ENCODE peak calls at places on chromosomes 5 and 9, in six cellular contexts. D is HFF-Myc; F is activated CD8-positive, alpha-beta T cell treated with anti-CD3 and anti-CD28 coated beads for 36 hours; R is choroid plexus epithelial cell; S is dorsolateral prefrontal cortex; M is endothelial cell. C is an unnamed sample.

GRCh38 chr5:155150012-155150411 is 136.5 kb downstream of the KIF4B start:
- DNase-seq in D (no peak), F (no peak), R (no peak), S (no peak), M (no peak), C (no peak)

GRCh38 chr9:112970939-112971338 is 41.1 kb downstream of the ZNF883 start:
- DNase-seq in D (no peak), F (no peak), R (peak), S (no peak), M (no peak), C (no peak)

GRCh38 chr9:120918931-120919638 is 7.5 kb downstream of the TRAF1 start:
- DNase-seq in D (no peak), F (no peak), R (peak), S (no peak), M (no peak), C (no peak)

GRCh38 chr9:138060881-138061280 is 183.3 kb downstream of the CACNA1B start:
- DNase-seq in D (no peak), F (no peak), R (no peak), S (no peak), M (no peak), C (no peak)

GRCh38 chr5:178277866-178278265 is 45.3 kb upstream of the PHYKPL start:
- DNase-seq in D (no peak), F (no peak), R (no peak), S (no peak), M (no peak), C (no peak)

GRCh38 chr5:147763791-147764525 is 18.6 kb downstream of the JAKMIP2 start:
- DNase-seq in D (no peak), F (no peak), R (peak), S (no peak), M (no peak), C (no peak)

GRCh38 chr9:28093141-28093540 is 519.9 kb upstream of the C9orf72 start:
- DNase-seq in D (no peak), F (no peak), R (no peak), S (no peak), M (no peak), C (no peak)

GRCh38 chr9:93060746-93061259 is 2.3 kb downstream of the SUSD3 start:
- DNase-seq in D (no peak), F (peak), R (no peak), S (no peak), M (no peak), C (no peak)

GRCh38 chr9:90926920-90927319 is 125.3 kb downstream of the SYK start:
- DNase-seq in D (no peak), F (no peak), R (no peak), S (no peak), M (no peak), C (no peak)

GRCh38 chr9:5553211-5553610 is 42.9 kb downstream of the PDCD1LG2 start:
- DNase-seq in D (no peak), F (no peak), R (peak), S (no peak), M (no peak), C (no peak)

GRCh38 chr5:153900703-153901395 is 137.9 kb downstream of the FAM114A2 start:
- DNase-seq in D (peak), F (no peak), R (peak), S (no peak), M (no peak), C (no peak)

GRCh38 chr9:73031350-73031749 is 78.5 kb upstream of the ALDH1A1 start:
- DNase-seq in D (no peak), F (no peak), R (no peak), S (no peak), M (no peak), C (no peak)

GRCh38 chr9:34170252-34170915 is 8.5 kb upstream of the UBAP1 start:
- DNase-seq in D (no peak), F (no peak), R (no peak), S (no peak), M (no peak), C (no peak)

DNA sequence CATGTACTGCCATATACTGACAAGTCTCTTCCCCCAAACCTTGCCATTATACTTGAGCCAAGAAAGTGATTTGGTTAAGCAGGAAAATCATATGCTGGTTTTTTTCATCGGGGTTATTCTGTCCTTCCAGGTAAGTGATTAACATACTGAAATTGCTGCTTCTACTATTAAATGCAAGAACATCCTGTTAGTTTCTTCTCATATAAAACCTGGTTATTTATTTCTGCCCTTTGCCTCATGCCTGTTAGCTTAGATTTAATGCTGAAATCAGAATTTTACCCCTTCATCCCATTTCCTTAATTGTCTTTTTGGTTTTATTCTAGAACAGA is 133.0 kb downstream of the NFIB start:
- DNase-seq in D (no peak), F (no peak), R (no peak), S (no peak), M (no peak), C (no peak)
- TF ChIP-seq CTCF in D (no peak), F (no peak), R (no peak), S (no peak), M (no peak), C (no peak)

GRCh38 chr9:118215544-118215943 is 511.3 kb downstream of the TLR4 start:
- DNase-seq in D (no peak), F (no peak), R (no peak), S (no peak), M (no peak), C (no peak)
- TF ChIP-seq CTCF in D (no peak), F (no peak), R (no peak), S (no peak), M (no peak), C (no peak)

GRCh38 chr5:64768358-64769312 is at the start of the genes CWC27 and SREK1IP1:
- DNase-seq in D (peak), F (peak), R (peak), S (peak), M (peak), C (peak)
- TF ChIP-seq CTCF in D (no peak), F (no peak), R (peak), S (peak), M (no peak), C (no peak)

DNA sequence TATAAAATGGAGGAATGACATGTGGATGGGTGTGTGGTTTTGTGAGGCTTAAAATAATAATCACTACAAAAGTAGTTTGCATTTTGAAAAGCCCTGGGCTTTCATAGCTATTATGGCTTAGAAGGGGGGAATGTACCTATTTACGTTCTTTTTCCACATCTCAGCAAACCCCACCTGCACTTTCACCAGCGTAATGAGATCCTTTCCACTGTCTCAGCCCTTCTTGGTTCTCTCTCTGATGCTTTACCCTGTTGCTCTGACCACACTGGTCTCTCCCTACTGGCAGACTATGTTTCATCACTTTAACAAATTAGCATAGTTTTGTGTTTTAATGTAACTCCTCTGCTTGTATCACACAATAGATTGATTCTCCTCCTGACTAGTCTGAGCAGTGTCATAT is 234.6 kb downstream of the DMRT2 start:
- DNase-seq in D (no peak), F (no peak), R (no peak), S (no peak), M (no peak), C (no peak)
- TF ChIP-seq CTCF in D (no peak), F (no peak), R (no peak), S (no peak), M (no peak), C (no peak)

GRCh38 chr5:73497537-73498056 is 645 bp upstream of the BTF3 start:
- DNase-seq in D (no peak), F (no peak), R (no peak), S (no peak), M (no peak), C (no peak)

GRCh38 chr5:73495772-73496346 is 2.4 kb upstream of the BTF3 start:
- DNase-seq in D (no peak), F (no peak), R (no peak), S (no peak), M (no peak), C (no peak)

GRCh38 chr5:73498057-73498992 is at the start of gene BTF3:
- DNase-seq in D (peak), F (peak), R (peak), S (peak), M (peak), C (peak)

GRCh38 chr5:73499187-73499586 is 945 bp downstream of the BTF3 start:
- DNase-seq in D (no peak), F (no peak), R (peak), S (no peak), M (no peak), C (no peak)

DNA sequence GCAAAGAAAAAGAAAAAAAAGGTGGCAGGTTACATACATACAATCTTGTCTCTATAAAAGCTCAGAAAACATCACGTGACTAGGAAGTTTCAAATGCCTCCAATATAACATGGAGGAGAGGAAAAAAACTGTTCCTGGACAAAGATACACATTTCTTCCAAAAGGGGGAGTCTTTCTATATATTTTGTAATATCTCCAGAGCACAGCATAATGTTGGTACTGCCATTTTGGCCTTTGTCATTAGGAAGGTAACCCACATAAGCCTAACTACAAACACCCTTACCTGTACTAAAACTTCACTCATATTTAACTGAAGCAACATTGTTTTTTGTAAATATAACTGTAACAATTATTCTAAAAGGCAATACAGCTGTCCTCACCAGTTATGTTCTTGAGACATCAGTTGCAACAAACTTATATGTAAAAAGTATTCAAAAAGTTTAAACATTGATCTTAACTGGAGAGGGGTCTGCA is 1.2 kb upstream of the BTF3 start:
- DNase-seq in D (peak), F (no peak), R (peak), S (no peak), M (no peak), C (no peak)
- TF ChIP-seq CTCF in D (peak), F (peak), R (peak), S (no peak), M (peak), C (no peak)

GRCh38 chr5:92313385-92313784 is 930.3 kb upstream of the ARRDC3 start:
- DNase-seq in D (no peak), F (no peak), R (no peak), S (no peak), M (no peak), C (no peak)
- TF ChIP-seq CTCF in D (no peak), F (no peak), R (no peak), S (no peak), M (no peak), C (no peak)

GRCh38 chr5:141354900-141355469 is at the start of gene PCDHGA4:
- DNase-seq in D (no peak), F (no peak), R (no peak), S (no peak), M (no peak), C (no peak)
- TF ChIP-seq CTCF in D (peak), F (peak), R (peak), S (peak), M (peak), C (no peak)

DNA sequence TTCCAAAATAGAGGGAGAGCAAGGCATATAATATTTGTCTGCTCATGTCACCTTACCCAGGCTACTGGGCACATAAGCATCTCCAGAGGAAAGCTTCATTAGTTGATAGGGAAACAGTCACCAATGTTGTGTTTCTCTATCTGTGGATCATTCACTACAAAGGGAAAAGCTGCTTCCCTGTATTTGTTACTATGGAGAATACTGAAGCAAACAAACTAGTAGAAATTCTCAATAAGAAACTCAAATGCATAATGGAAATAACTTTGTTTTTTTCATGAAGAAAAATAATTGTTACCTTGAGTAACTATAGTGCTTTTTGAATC is 138.2 kb downstream of the PCSK1 start:
- DNase-seq in D (no peak), F (no peak), R (no peak), S (no peak), M (no peak), C (no peak)
- TF ChIP-seq CTCF in D (no peak), F (no peak), R (no peak), S (no peak), M (no peak), C (no peak)

GRCh38 chr9:99889120-99889519 is 17.3 kb upstream of the STX17 start:
- DNase-seq in D (no peak), F (peak), R (no peak), S (no peak), M (no peak), C (no peak)
- TF ChIP-seq CTCF in D (no peak), F (no peak), R (peak), S (no peak), M (no peak), C (no peak)

GRCh38 chr5:42808888-42809611 is 2.6 kb downstream of the SELENOP start:
- DNase-seq in D (no peak), F (no peak), R (no peak), S (no peak), M (no peak), C (no peak)

GRCh38 chr5:42804717-42805339 is 6.9 kb downstream of the SELENOP start:
- DNase-seq in D (no peak), F (no peak), R (no peak), S (no peak), M (no peak), C (no peak)

GRCh38 chr5:42807722-42808447 is 3.8 kb downstream of the SELENOP start:
- DNase-seq in D (no peak), F (no peak), R (peak), S (no peak), M (no peak), C (no peak)

GRCh38 chr5:42806701-42807262 is 4.9 kb downstream of the SELENOP start:
- DNase-seq in D (no peak), F (no peak), R (no peak), S (no peak), M (no peak), C (no peak)

DNA sequence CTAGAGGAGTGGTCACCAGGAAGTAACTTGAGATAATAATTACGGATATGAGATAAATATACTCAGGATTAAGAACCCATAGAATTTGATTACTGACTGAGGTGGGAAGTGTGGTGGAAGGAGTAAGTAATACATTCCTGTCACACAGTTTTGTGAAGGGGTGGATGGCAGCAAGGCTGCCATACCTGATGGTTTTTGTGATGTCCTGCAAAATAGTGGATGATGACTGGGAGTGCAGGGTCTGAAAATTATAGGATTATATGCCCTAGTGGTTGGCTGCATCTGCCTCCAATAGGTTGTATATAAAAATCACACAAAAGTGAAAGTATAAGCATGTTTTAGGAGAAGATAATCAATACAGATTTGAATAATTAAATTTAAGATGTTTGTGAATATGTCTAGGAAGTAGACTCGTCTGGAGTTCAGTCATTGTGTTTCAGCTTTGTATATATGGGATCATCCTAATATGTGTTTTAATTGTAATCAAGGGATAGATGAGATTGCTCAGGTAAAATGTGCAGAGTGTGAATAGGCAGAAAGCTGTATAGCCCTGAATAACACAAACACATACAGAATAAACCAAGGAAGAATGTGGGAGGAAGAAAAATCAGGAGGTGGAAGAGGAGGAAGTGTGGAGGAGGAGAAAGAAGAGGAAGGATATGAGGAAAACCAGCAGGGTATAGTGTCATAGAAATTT is 5.5 kb downstream of the SELENOP start:
- DNase-seq in D (no peak), F (no peak), R (no peak), S (no peak), M (no peak), C (no peak)
- TF ChIP-seq CTCF in D (no peak), F (no peak), R (no peak), S (no peak), M (no peak), C (no peak)

C was measured in activated B cell treated with CpG ODN at 0.5 μM for 24 hours.